ENCODE peak calls at places on chromosome 2, in ten cellular contexts. Q is amniotic stem cell; O is cardiac muscle cell; R is HFF-Myc; N is Peyer's patch; L is iris pigment epithelial cell; X is stimulated activated CD4-positive, alpha-beta T cell treated with anti-CD3 and anti-CD28 coated beads, Interleukin-15, amount 100 ng/mL, for 1 hour; I is pancreas; C is uterus; T is ELR. Z is an unnamed sample.

GRCh38 chr2:32976409-32977063 is 29.8 kb downstream of the LTBP1 start:
- DNase-seq in X (no peak), R (no peak), Q (no peak), I (no peak), N (no peak), C (no peak), O (no peak), T (no peak), L (no peak), Z (peak)

GRCh38 chr2:169676850-169677249 is 17.4 kb downstream of the CFAP210 start:
- DNase-seq in R (no peak), T (no peak), C (no peak), X (no peak), L (no peak), O (no peak), I (no peak), N (no peak), Q (no peak), Z (no peak)

GRCh38 chr2:186995092-186995491 is 146.1 kb upstream of the ZSWIM2 start:
- DNase-seq in L (peak), C (no peak), T (peak), N (no peak), O (no peak), Q (peak), R (no peak), X (no peak), I (no peak), Z (peak)

GRCh38 chr2:160582481-160583161 is 89.0 kb upstream of the RBMS1 start:
- DNase-seq in R (peak), X (no peak), Q (peak), I (no peak), T (peak), O (peak), C (peak), L (peak), N (no peak), Z (peak)

GRCh38 chr2:122927710-122928249 is 1097.3 kb upstream of the CNTNAP5 start:
- DNase-seq in I (no peak), O (no peak), T (no peak), Q (no peak), R (no peak), X (no peak), N (no peak), C (no peak), L (no peak), Z (no peak)

GRCh38 chr2:143885461-143885860 is 634.5 kb downstream of the ZEB2 start:
- DNase-seq in O (no peak), N (no peak), L (peak), Q (no peak), X (no peak), R (no peak), T (peak), C (no peak), I (no peak), Z (peak)

GRCh38 chr2:38791747-38792146 is 13.7 kb downstream of the GEMIN6 start:
- DNase-seq in I (no peak), X (no peak), T (no peak), R (no peak), O (no peak), C (no peak), Q (no peak), N (no peak), L (no peak), Z (no peak)

GRCh38 chr2:42234056-42234455 is 64.9 kb downstream of the EML4 start:
- DNase-seq in L (peak), Q (no peak), C (no peak), X (no peak), N (no peak), O (peak), I (no peak), T (no peak), R (no peak), Z (no peak)

GRCh38 chr2:211103989-211104388 is 547.6 kb downstream of the CPS1 start:
- DNase-seq in L (no peak), Q (no peak), R (no peak), C (no peak), I (no peak), N (peak), T (peak), X (no peak), O (no peak), Z (peak)

GRCh38 chr2:53490659-53491058 is 276.9 kb upstream of the CHAC2 start:
- DNase-seq in C (peak), N (no peak), I (no peak), R (no peak), X (no peak), L (peak), T (peak), Q (no peak), O (no peak), Z (peak)

GRCh38 chr2:201118957-201119848 is 3.2 kb downstream of the CFLAR start:
- DNase-seq in N (no peak), I (no peak), O (peak), X (no peak), C (no peak), L (no peak), T (peak), R (no peak), Q (peak), Z (no peak)